ENCODE peak calls at places on chromosome 18, in five cellular contexts. K is GM12865; C is fibroblast of the aortic adventitia; Q is choroid plexus epithelial cell; W is CD4-positive, alpha-beta T cell. F is an unnamed sample.

GRCh38 chr18:78497641-78498040 is 482.0 kb upstream of the SALL3 start:
- DNase-seq in K (no peak), C (no peak), Q (no peak), W (no peak), F (no peak)

GRCh38 chr18:45359275-45360009 is 255.8 kb upstream of the SLC14A2 start:
- DNase-seq in K (no peak), C (no peak), Q (no peak), W (no peak), F (no peak)

GRCh38 chr18:65754121-65754520 is 3.3 kb downstream of the CDH7 start:
- DNase-seq in K (no peak), C (no peak), Q (peak; percentile 82), W (no peak), F (no peak)

GRCh38 chr18:28905509-28905908 is 728.6 kb upstream of the CDH2 start:
- DNase-seq in K (no peak), C (peak; percentile 59), Q (peak; percentile 71), W (no peak), F (no peak)

GRCh38 chr18:668263-668662 is 10.8 kb downstream of the TYMS start:
- DNase-seq in K (no peak), C (no peak), Q (no peak), W (no peak), F (no peak)

GRCh38 chr18:53153281-53153680 is 813.3 kb downstream of the DCC start:
- DNase-seq in K (peak; percentile 23), C (no peak), Q (no peak), W (no peak), F (peak; percentile 48)

GRCh38 chr18:48776641-48777025 is 174.1 kb downstream of the SMAD7 start:
- DNase-seq in K (no peak), C (no peak), Q (no peak), W (no peak), F (no peak)

GRCh38 chr18:37243756-37244155 is 321.8 kb downstream of the CELF4 start:
- DNase-seq in K (no peak), C (no peak), Q (no peak), W (no peak), F (no peak)

GRCh38 chr18:58887613-58887963 is 22.9 kb downstream of the ZNF532 start:
- DNase-seq in K (peak; percentile 32), C (peak; percentile 36), Q (peak; percentile 74), W (no peak), F (no peak)

GRCh38 chr18:47968721-47969120 is 38.3 kb upstream of the SMAD2 start:
- DNase-seq in K (no peak), C (peak; percentile 28), Q (peak; percentile 21), W (no peak), F (no peak)

GRCh38 chr18:3044931-3045698 is 32.2 kb upstream of the LPIN2 start:
- DNase-seq in K (no peak), C (no peak), Q (peak; percentile 30), W (no peak), F (no peak)

GRCh38 chr18:13287372-13287771 is 68.8 kb downstream of the LDLRAD4 start:
- DNase-seq in K (no peak), C (no peak), Q (no peak), W (no peak), F (no peak)

GRCh38 chr18:79195716-79196683 is 126.8 kb downstream of the ATP9B start:
- DNase-seq in K (no peak), C (no peak), Q (no peak), W (no peak), F (no peak)

GRCh38 chr18:61546598-61546997 is 213.4 kb downstream of the CDH20 start:
- DNase-seq in K (no peak), C (peak; percentile 52), Q (peak; percentile 86), W (no peak), F (no peak)

GRCh38 chr18:79746730-79747129 is 51.0 kb upstream of the KCNG2 start:
- DNase-seq in K (no peak), C (no peak), Q (no peak), W (no peak), F (no peak)

GRCh38 chr18:47679864-47680263 is 250.6 kb downstream of the SMAD2 start:
- DNase-seq in K (peak; percentile 81), C (no peak), Q (no peak), W (no peak), F (no peak)

GRCh38 chr18:3321133-3321812 is 59.3 kb downstream of the MYL12B start:
- DNase-seq in K (no peak), C (peak; percentile 99), Q (peak; percentile 96), W (no peak), F (no peak)

GRCh38 chr18:28193177-28193778 is 16.3 kb upstream of the CDH2 start:
- DNase-seq in K (no peak), C (no peak), Q (no peak), W (no peak), F (no peak)

GRCh38 chr18:34704823-34705222 is 5.3 kb upstream of the DTNA start:
- DNase-seq in K (no peak), C (no peak), Q (no peak), W (no peak), F (no peak)

GRCh38 chr18:39871976-39872375 is 2083.1 kb upstream of the PIK3C3 start:
- DNase-seq in K (no peak), C (no peak), Q (peak; percentile 37), W (no peak), F (no peak)

GRCh38 chr18:57447154-57447621 is 12.0 kb downstream of the ONECUT2 start:
- DNase-seq in K (no peak), C (peak; percentile 22), Q (peak; percentile 44), W (no peak), F (peak; percentile 86)

GRCh38 chr18:13202571-13202970 is 16.0 kb upstream of the LDLRAD4 start:
- DNase-seq in K (no peak), C (no peak), Q (no peak), W (no peak), F (no peak)

GRCh38 chr18:23826850-23827620 is 137.8 kb downstream of the LAMA3 start:
- DNase-seq in K (no peak), C (peak; percentile 12), Q (no peak), W (no peak), F (no peak)

GRCh38 chr18:71450258-71450657 is 1093.9 kb downstream of the CBLN2 start:
- DNase-seq in K (no peak), C (no peak), Q (no peak), W (no peak), F (no peak)

GRCh38 chr18:4961121-4961909 is 235.7 kb downstream of the AKAIN1 start:
- DNase-seq in K (no peak), C (no peak), Q (no peak), W (no peak), F (no peak)

GRCh38 chr18:58418361-58418760 is 210.5 kb downstream of the ALPK2 start:
- DNase-seq in K (no peak), C (no peak), Q (no peak), W (no peak), F (no peak)

GRCh38 chr18:75904416-75904815 is 476.9 kb upstream of the SMIM21 start:
- DNase-seq in K (no peak), C (no peak), Q (no peak), W (no peak), F (no peak)

DNA sequence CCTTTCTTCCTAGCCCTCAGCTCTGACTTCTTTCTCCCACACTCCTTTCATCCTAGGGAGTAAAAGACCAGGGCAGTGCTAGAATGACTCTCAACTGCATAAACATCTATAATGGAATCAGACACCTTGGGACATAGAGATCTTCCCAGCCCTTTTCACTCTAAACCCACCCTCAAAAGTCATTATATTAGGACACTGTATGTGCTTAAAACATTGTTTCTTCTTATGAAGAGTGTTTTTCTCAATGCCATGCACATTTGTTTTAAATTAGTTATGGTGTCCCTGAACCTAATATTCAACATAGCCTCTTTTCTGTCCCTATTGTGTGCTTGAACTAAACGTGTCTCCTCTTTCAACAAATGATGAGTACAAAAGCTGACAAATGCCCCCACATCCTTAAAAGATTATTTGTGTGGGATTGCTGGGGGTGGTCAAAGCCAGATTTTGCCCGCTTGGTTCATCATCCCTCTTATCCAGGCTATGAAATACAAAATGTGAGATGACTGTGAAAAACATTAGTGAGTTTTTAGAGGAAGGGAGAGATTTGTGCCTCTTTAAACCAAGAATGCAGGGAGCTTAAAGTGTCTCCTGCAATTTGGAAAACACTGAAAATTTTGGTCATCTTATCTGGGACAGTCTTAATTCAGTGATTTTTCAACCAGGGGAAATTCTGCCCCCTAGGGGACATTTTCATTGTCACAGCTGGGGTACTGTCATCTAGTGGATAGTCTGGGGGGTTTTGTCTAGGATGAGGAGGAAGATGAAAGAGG is 29.0 kb downstream of the SERPINB5 start:
- DNase-seq in K (peak; percentile 33), C (peak; percentile 35), Q (peak; percentile 30), W (no peak), F (no peak)
- TF ChIP-seq CTCF in K (peak; percentile 61), C (peak; percentile 65), Q (peak; percentile 71), W (no peak), F (peak; percentile 58)

GRCh38 chr18:10269226-10269625 is 185.2 kb upstream of the APCDD1 start:
- DNase-seq in K (no peak), C (peak; percentile 21), Q (no peak), W (no peak), F (no peak)
- TF ChIP-seq CTCF in K (no peak), C (no peak), Q (no peak), W (no peak), F (no peak)

GRCh38 chr18:7873316-7873715 is 306.2 kb downstream of the PTPRM start:
- DNase-seq in K (no peak), C (no peak), Q (no peak), W (no peak), F (no peak)

GRCh38 chr18:7871560-7872456 is 304.7 kb downstream of the PTPRM start:
- DNase-seq in K (no peak), C (no peak), Q (peak; percentile 62), W (no peak), F (no peak)

GRCh38 chr18:7870855-7871254 is 303.7 kb downstream of the PTPRM start:
- DNase-seq in K (no peak), C (peak; percentile 13), Q (peak; percentile 63), W (no peak), F (no peak)

GRCh38 chr18:7876354-7876753 is 309.2 kb downstream of the PTPRM start:
- DNase-seq in K (no peak), C (no peak), Q (no peak), W (no peak), F (no peak)

GRCh38 chr18:7872569-7872968 is 305.5 kb downstream of the PTPRM start:
- DNase-seq in K (no peak), C (peak; percentile 67), Q (peak; percentile 51), W (no peak), F (no peak)
- TF ChIP-seq CTCF in K (no peak), C (no peak), Q (peak; percentile 20), W (no peak), F (no peak)

GRCh38 chr18:54794819-54795218 is 33.5 kb upstream of the RAB27B start:
- DNase-seq in K (no peak), C (no peak), Q (no peak), W (no peak), F (no peak)

GRCh38 chr18:54790109-54790508 is 38.2 kb upstream of the RAB27B start:
- DNase-seq in K (no peak), C (no peak), Q (no peak), W (no peak), F (no peak)

GRCh38 chr18:54787616-54788015 is 40.7 kb upstream of the RAB27B start:
- DNase-seq in K (no peak), C (peak; percentile 65), Q (no peak), W (no peak), F (no peak)

GRCh38 chr18:54792079-54792478 is 36.2 kb upstream of the RAB27B start:
- DNase-seq in K (no peak), C (no peak), Q (no peak), W (no peak), F (no peak)

DNA sequence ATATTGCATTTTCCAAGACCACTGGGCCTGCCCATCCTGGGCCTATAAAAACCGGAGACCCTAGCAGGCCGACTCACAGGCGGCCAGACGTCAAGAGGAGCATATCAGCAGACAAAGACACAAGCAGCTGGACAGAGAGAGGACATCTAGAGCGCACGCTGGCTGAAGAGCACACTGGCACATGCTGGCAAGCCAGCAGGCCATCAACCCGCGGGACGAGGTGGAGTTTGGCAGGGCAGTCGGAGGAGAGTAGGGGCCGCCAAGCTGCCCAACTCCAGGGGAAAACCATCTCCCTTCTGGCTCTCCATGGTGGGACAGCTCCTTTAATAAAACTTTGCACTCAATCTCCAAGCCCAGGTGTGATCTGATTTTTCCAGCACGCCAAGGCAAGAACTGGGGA is 36.6 kb upstream of the RAB27B start:
- DNase-seq in K (no peak), C (no peak), Q (no peak), W (no peak), F (no peak)
- TF ChIP-seq CTCF in K (no peak), C (no peak), Q (no peak), W (no peak), F (no peak)